ENCODE peak calls at places on chromosomes 12 and 14, in six cellular contexts. O is H1, I is H9, G is IMR-90, T is mesenchymal stem cell, Z is neuronal stem cell. B is an unnamed sample.

GRCh38 chr12:64064706-64065105 is 157.4 kb downstream of the KICS2 start:
- DNase-seq in O (no peak), I (no peak), G (no peak), T (no peak), Z (no peak), B (no peak)

GRCh38 chr12:121580959-121581680 is at the start of gene KDM2B:
- DNase-seq in O (peak), I (peak), G (peak), T (peak), Z (peak), B (peak)

GRCh38 chr12:6432991-6433390 is 11.8 kb upstream of the CD27 start:
- DNase-seq in O (no peak), I (no peak), G (no peak), T (no peak), Z (no peak), B (no peak)

GRCh38 chr14:105537580-105538474 is 11.4 kb downstream of the TMEM121 start:
- DNase-seq in O (peak), I (peak), G (no peak), T (no peak), Z (no peak), B (peak)

GRCh38 chr12:132904718-132905328 is 17.4 kb upstream of the CHFR start:
- DNase-seq in O (peak), I (peak), G (no peak), T (peak), Z (peak), B (peak)

GRCh38 chr14:104933721-104934379 is 9.2 kb downstream of the PLD4 start:
- DNase-seq in O (no peak), I (peak), G (no peak), T (no peak), Z (peak), B (no peak)

GRCh38 chr12:7642876-7643309 is 22.8 kb downstream of the APOBEC1 start:
- DNase-seq in O (peak), I (no peak), G (no peak), T (peak), Z (no peak), B (peak)

GRCh38 chr12:13195244-13195643 is 1.3 kb upstream of the EMP1 start:
- DNase-seq in O (no peak), I (no peak), G (peak), T (peak), Z (no peak), B (no peak)

GRCh38 chr14:73712540-73713141 is 1.5 kb downstream of the PNMA1 start:
- DNase-seq in O (no peak), I (peak), G (peak), T (no peak), Z (peak), B (no peak)

GRCh38 chr12:67456281-67456918 is 187.2 kb downstream of the CAND1 start:
- DNase-seq in O (no peak), I (no peak), G (peak), T (peak), Z (no peak), B (no peak)

GRCh38 chr12:106883421-106883820 is 72.3 kb upstream of the TMEM263 start:
- DNase-seq in O (no peak), I (no peak), G (peak), T (peak), Z (no peak), B (no peak)

GRCh38 chr12:2179953-2180736 is 127.4 kb downstream of the CACNA1C start:
- DNase-seq in O (no peak), I (no peak), G (peak), T (peak), Z (no peak), B (no peak)

GRCh38 chr12:76486011-76486410 is 73.6 kb downstream of the OSBPL8 start:
- DNase-seq in O (no peak), I (no peak), G (no peak), T (no peak), Z (no peak), B (no peak)

GRCh38 chr12:113684053-113684907 is 212.6 kb upstream of the LHX5 start:
- DNase-seq in O (no peak), I (peak), G (peak), T (no peak), Z (no peak), B (no peak)

GRCh38 chr14:35331605-35332516 is 39.7 kb downstream of the PSMA6 start:
- DNase-seq in O (peak), I (no peak), G (peak), T (peak), Z (no peak), B (peak)

GRCh38 chr14:44785096-44785495 is 176.7 kb downstream of the KLHL28 start:
- DNase-seq in O (no peak), I (no peak), G (peak), T (peak), Z (no peak), B (peak)

GRCh38 chr12:20040844-20041243 is 327.5 kb upstream of the PDE3A start:
- DNase-seq in O (no peak), I (peak), G (no peak), T (no peak), Z (no peak), B (no peak)

GRCh38 chr12:93376436-93377251 is 1.1 kb upstream of the NUDT4 start:
- DNase-seq in O (peak), I (peak), G (peak), T (peak), Z (peak), B (no peak)
- H3K9ac ChIP-seq in O (no peak), I (no peak), G (peak), T (peak), Z (no peak), B (no peak)

DNA sequence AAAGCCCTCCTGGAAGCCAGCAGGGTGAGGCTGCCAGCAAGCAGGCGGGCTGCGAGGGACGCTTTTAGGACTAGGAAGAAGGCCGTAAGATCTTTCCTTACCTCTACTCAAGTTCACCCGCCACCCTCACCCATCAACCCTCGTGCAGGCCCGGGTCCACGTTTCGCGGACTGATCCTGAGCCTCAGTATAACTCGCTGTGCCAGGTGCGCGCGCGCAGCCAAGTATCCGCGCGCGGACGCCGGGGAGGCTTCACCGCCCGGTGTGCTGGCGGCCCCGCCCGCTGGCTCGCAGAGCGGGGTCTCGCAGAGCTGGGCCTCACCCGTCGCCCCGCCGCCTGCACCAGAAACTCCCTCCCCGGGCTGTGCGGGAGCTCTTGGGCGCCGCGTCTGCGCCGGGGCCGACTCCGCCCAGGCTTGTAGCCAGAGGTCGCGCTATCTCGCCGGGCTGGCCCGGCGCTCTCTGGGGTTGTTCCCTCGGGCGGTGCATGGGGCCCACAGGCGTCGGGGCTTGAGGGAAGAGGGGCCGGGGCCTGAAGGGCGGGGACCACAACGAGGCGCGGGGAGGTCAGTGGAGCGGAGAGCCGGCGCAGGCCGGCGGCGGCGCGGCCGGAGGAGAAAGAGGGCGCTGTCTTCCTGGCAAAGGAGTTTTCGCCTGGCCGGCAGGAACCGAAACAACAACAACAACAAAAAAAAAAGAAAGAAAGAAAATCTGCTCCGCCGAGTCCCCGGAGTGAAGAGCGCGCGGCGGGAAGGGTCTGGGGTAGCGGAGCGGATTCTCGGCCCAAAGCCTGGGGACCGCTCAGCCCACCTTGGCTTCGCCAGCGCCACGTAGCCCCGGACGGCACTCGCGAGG is 7.7 kb upstream of the SIX1 start:
- DNase-seq in O (peak), I (peak), G (peak), T (peak), Z (peak), B (peak)
- H3K27ac ChIP-seq in O (no peak), I (no peak), G (peak), T (peak), Z (no peak), B (no peak)

GRCh38 chr14:22399776-22400175 is 189.2 kb downstream of the DAD1 start:
- DNase-seq in O (no peak), I (no peak), G (no peak), T (no peak), Z (no peak), B (no peak)
- H4K91ac ChIP-seq in O (no peak), I (no peak), G (no peak), T (no peak), Z (no peak), B (no peak)

GRCh38 chr12:40225984-40226602 is 1.3 kb downstream of the LRRK2 start:
- DNase-seq in O (no peak), I (no peak), G (no peak), T (no peak), Z (no peak), B (no peak)

GRCh38 chr12:40227447-40227846 is 2.6 kb downstream of the LRRK2 start:
- DNase-seq in O (no peak), I (no peak), G (no peak), T (no peak), Z (no peak), B (no peak)

GRCh38 chr12:40224439-40225291 is at the start of gene LRRK2:
- DNase-seq in O (peak), I (peak), G (peak), T (peak), Z (peak), B (peak)

GRCh38 chr12:40225337-40225983 is 663 bp downstream of the LRRK2 start:
- DNase-seq in O (no peak), I (no peak), G (no peak), T (no peak), Z (no peak), B (no peak)

GRCh38 chr12:40226652-40227051 is 1.9 kb downstream of the LRRK2 start:
- DNase-seq in O (no peak), I (no peak), G (peak), T (no peak), Z (no peak), B (no peak)
- H3K9ac ChIP-seq in O (no peak), I (no peak), G (no peak), T (peak), Z (no peak), B (no peak)

DNA sequence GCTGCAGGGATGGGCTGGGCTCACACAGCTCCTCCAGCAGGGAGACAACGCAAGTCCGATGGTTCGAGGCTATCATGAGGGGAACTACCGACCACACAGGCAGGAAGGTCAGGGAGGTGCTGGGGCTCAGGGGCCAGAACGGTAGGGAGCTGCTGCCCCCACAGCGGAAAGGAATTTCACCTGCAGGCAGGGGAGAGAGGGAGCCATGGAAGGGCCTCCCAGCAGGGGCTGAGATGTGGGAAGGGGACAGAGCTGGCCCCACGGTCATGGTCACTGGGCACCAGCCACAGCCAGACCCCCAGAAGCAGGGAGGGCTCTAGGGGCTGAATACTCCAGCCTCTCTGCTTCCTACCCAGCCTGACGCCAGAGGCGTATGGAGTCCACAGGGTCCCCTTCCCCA is 103.1 kb downstream of the SCARB1 start:
- DNase-seq in O (no peak), I (no peak), G (no peak), T (no peak), Z (no peak), B (no peak)
- H3K27ac ChIP-seq in O (no peak), I (no peak), G (no peak), T (no peak), Z (no peak), B (no peak)

DNA sequence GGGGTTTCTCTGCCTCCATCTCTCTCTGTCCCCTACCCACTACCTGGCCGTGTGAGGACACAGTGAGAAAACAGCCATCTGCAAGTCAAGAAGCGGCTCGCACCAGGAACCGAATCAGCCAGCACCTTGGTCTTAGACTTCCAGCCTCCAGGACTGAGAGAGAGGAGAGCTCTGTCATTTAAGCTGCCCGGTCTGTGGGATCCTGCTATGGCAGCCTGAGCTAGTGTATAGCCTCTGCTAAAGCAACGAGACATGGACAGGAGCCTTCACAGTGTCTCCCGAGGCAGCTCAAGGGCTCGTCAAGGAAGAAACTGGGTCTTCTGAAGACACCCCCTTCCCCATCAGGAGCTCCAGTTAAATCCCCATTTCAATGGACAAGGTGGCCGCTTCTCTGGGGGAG is 185.5 kb downstream of the PIWIL1 start:
- DNase-seq in O (no peak), I (no peak), G (no peak), T (no peak), Z (no peak), B (no peak)
- H4K91ac ChIP-seq in O (no peak), I (no peak), G (no peak), T (no peak), Z (no peak), B (no peak)